ENCODE peak calls at places on chromosomes 2 and 18, in four cellular contexts. D is testis, X is colonic mucosa, E is uterus. Z is an unnamed sample.

GRCh38 chr18:70420151-70420898 is 131.5 kb downstream of the SOCS6 start:
- DNase-seq in D (no peak), X (no peak), E (peak; percentile 23), Z (no peak)

GRCh38 chr2:53460347-53460746 is 307.3 kb upstream of the CHAC2 start:
- DNase-seq in D (no peak), E (no peak), X (peak; percentile 34), Z (no peak)

GRCh38 chr2:207135340-207135739 is 30.4 kb downstream of the KLF7 start:
- DNase-seq in X (no peak), E (no peak), D (no peak), Z (no peak)

GRCh38 chr2:147222506-147222905 is 622.3 kb upstream of the ACVR2A start:
- DNase-seq in E (no peak), D (no peak), X (no peak), Z (no peak)

GRCh38 chr2:223618172-223619035 is 16.2 kb upstream of the SCG2 start:
- DNase-seq in D (no peak), E (no peak), X (no peak), Z (peak; percentile 78)

GRCh38 chr2:197713271-197713670 is 8.1 kb downstream of the MARS2 start:
- DNase-seq in X (no peak), E (no peak), D (no peak), Z (no peak)

GRCh38 chr18:53101719-53102118 is 761.7 kb downstream of the DCC start:
- DNase-seq in X (no peak), D (no peak), E (no peak), Z (no peak)

GRCh38 chr2:236781933-236782788 is 212.5 kb downstream of the ACKR3 start:
- DNase-seq in D (no peak), X (no peak), E (no peak), Z (no peak)

GRCh38 chr2:157447751-157448150 is 3.9 kb upstream of the CYTIP start:
- DNase-seq in E (no peak), X (no peak), D (no peak), Z (no peak)

GRCh38 chr2:51795248-51795888 is 763.4 kb upstream of the NRXN1 start:
- DNase-seq in E (no peak), D (peak; percentile 43), X (peak; percentile 45), Z (peak; percentile 28)

GRCh38 chr2:96913398-96914202 is 43.7 kb upstream of the SEMA4C start:
- DNase-seq in E (no peak), X (no peak), D (no peak), Z (no peak)

GRCh38 chr2:201507725-201508124 is 56.2 kb downstream of the STRADB start:
- DNase-seq in D (no peak), X (no peak), E (no peak), Z (no peak)

GRCh38 chr2:42044939-42045338 is 2.9 kb upstream of the PKDCC start:
- DNase-seq in E (no peak), D (no peak), X (no peak), Z (no peak)

DNA sequence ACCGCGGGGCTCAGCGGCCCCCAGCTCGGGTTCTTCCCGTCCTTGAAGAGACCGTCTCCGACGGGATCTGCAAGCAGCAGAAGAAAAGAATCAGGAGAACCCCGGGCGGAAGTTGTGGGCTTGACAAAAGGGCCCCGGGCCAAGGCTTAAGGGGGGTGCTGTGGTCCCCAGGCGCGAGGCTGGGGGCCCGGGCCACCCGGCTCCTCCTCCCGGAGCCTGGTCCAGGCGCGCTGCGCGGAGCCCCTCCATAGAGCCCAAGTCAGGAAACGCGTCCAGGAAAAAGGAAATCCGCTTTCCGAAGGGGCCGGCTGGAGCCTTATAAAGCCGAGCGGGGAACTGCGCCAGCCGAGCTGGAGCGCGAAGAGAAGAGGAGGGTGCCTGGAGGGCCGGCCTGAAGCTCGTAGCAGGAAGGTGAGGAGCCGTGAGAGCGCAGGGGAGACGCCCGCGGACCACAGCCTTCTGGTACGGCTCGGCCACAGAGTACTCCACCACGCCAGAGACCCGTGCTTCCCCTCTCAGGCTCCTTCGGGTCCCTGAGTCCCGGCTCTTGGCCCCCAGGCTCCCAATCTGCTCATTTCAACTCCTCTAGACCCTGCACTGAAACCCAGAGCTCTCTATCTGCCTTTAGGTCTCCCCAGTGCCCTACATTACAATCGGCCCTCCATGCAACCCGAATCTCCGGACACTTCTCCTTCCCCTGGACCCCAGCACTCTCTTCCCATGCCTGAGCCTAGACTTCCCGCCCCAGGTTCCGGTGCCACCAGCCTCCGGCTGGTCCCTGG is 554 bp downstream of the FEV start:
- DNase-seq in D (no peak), X (no peak), E (no peak), Z (peak; percentile 84)
- H3K27me3 ChIP-seq in D (peaks cover 10% of the 10 kb centered on the region), X (peaks cover 84% of the 10 kb centered on the region), E (peaks cover 21% of the 10 kb centered on the region), Z (peaks cover 97% of the 10 kb centered on the region)

GRCh38 chr2:204571911-204572310 is 26.6 kb downstream of the PARD3B start:
- DNase-seq in E (no peak), X (no peak), D (no peak), Z (no peak)

GRCh38 chr2:204570449-204570848 is 25.2 kb downstream of the PARD3B start:
- DNase-seq in X (no peak), E (no peak), D (no peak), Z (no peak)

GRCh38 chr2:204574473-204574872 is 29.2 kb downstream of the PARD3B start:
- DNase-seq in X (no peak), D (no peak), E (no peak), Z (no peak)

GRCh38 chr2:204575463-204575862 is 30.2 kb downstream of the PARD3B start:
- DNase-seq in D (no peak), E (no peak), X (no peak), Z (no peak)

DNA sequence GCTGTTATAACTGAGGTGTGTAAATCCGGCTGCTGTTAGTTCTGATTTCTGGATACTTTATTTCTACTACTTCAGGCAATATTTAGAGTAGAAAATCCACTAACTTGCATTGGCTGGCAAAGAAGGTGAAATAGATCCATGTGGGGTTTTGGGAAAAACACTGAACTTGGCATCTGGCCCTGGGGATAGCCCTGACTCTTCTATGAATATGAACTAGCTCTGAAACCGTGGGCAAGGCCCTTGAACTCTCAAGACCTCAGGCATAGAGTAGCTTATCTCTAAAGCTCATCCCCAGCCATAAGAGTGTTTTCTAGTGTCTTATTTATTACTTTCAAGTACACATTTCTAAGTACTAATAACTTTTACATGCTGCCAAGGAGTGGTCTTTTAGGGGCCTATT is 25.8 kb downstream of the PARD3B start:
- DNase-seq in E (no peak), X (no peak), D (no peak), Z (no peak)
- H3K4me3 ChIP-seq in E (no peak overlapping the region), X (no peak overlapping the region), D (no peak overlapping the region), Z (no peak overlapping the region)

GRCh38 chr2:174686430-174686829 is 77.8 kb downstream of the CHRNA1 start:
- DNase-seq in X (no peak), E (no peak), D (no peak), Z (no peak)

GRCh38 chr2:174681099-174681982 is 82.9 kb downstream of the CHRNA1 start:
- DNase-seq in X (no peak), D (peak; percentile 35), E (peak; percentile 24), Z (no peak)

GRCh38 chr2:174682578-174683391 is 81.5 kb downstream of the CHRNA1 start:
- DNase-seq in D (peak; percentile 75), E (peak; percentile 67), X (peak; percentile 58), Z (peak; percentile 92)

GRCh38 chr2:174681983-174682577 is 82.2 kb downstream of the CHRNA1 start:
- DNase-seq in E (peak; percentile 42), D (peak; percentile 39), X (peak; percentile 25), Z (peak; percentile 86)

DNA sequence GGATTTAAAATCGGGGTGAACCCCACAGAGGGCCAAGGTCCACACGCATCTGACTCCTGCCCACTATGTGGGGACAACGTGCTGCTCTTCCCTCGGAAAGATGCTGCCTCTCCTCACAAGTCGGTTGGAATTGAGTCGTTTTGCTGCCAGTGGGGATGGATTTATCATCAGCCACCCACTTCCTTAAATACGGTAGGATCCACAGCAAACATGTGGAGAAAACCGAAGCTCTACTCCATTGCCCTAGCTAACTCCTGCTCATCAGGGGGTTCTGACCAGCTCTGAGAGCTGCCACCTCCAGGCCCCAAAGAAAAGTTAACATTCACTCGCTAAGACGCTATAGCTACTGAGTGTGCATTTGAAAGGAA is 80.9 kb downstream of the CHRNA1 start:
- DNase-seq in D (no peak), E (peak; percentile 33), X (no peak), Z (peak; percentile 67)
- H3K27me3 ChIP-seq in D (no peaks in the 10 kb centered on the region), E (no peaks in the 10 kb centered on the region), X (peaks cover 5% of the 10 kb centered on the region), Z (peaks cover 30% of the 10 kb centered on the region)

GRCh38 chr2:192410319-192410718 is 215.6 kb upstream of the TMEFF2 start:
- DNase-seq in E (no peak), D (no peak), X (no peak), Z (no peak)
- H3K4me3 ChIP-seq in E (no peak overlapping the region), D (no peak overlapping the region), X (no peak overlapping the region), Z (no peak overlapping the region)

GRCh38 chr2:15800489-15801329 is 139.6 kb upstream of the MYCN start:
- DNase-seq in E (no peak), X (no peak), D (no peak), Z (peak; percentile 79)
- H3K27me3 ChIP-seq in E (no peaks in the 10 kb centered on the region), X (no peaks in the 10 kb centered on the region), D (no peaks in the 10 kb centered on the region), Z (no peaks in the 10 kb centered on the region)

DNA sequence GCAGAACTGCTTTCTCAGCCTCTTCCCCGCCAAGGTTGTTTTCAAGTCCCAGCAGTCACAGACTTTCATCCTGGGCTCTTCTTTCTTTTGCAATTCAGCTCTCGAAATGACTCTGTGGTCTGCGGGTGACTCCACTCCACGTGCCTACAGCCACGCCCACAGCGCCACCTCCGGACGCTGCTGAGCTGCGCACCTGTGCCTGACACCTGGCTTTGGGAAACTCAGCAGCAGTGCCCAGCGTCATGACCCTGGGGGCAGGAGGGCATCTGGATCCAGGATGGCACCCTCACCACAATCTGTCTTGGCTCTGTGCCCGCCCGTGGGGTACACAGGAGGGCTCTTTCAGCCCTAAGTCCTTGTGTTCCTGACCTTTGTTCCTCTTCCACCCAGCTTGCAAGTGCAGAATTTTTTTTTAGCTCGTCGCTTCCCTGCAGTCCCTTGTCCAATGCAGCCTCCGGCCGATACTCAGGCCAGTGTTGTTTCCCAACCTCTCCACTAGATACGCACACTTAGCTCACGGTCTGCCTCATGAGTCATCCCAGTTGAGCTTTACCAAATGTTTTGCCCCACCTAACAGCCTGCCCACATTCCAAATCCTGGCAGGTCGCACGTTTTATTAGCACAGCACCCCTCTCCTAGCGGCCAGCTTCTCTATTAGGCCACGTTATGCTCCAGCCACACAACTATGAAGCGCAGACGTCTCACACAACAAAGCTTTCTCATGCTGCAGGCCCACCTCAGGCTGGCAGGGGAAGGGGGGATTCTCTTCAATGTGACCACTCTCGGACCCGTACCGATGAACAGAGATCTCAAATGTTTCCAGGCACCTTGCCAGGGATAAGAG is 6.5 kb upstream of the CAPN10 start:
- DNase-seq in X (peak; percentile 69), D (no peak), E (peak; percentile 67), Z (peak; percentile 84)
- H3K4me3 ChIP-seq in X (no peak overlapping the region), D (no peak overlapping the region), E (no peak overlapping the region), Z (no peak overlapping the region)